ENCODE peak calls at places on chromosome 5, in eight cellular contexts. X, B, E, A, V, L, T and R are unnamed samples.

GRCh38 chr5:52989781-52990530 is 804 bp downstream of the ITGA2 start:
- DNase-seq in L (no peak), E (peak), X (no peak), V (peak), T (no peak), B (no peak), A (peak), R (no peak)

GRCh38 chr5:32129074-32129598 is 45.0 kb downstream of the GOLPH3 start:
- DNase-seq in A (no peak), X (no peak), V (no peak), B (no peak), L (no peak), T (no peak), E (no peak), R (no peak)

GRCh38 chr5:94505327-94506080 is 112.9 kb downstream of the KIAA0825 start:
- DNase-seq in B (no peak), X (no peak), A (no peak), T (no peak), L (no peak), V (peak), E (no peak), R (no peak)

GRCh38 chr5:111902436-111902835 is 145.4 kb upstream of the NREP start:
- DNase-seq in E (no peak), A (no peak), L (no peak), X (no peak), V (no peak), B (no peak), T (no peak), R (no peak)

GRCh38 chr5:181261320-181262085 is 560 bp upstream of the TRIM52 start:
- DNase-seq in L (peak), A (no peak), T (peak), B (no peak), V (peak), E (no peak), X (no peak), R (peak)

GRCh38 chr5:57582578-57583070 is 100.0 kb upstream of the ACTBL2 start:
- DNase-seq in T (no peak), A (no peak), B (no peak), L (no peak), V (no peak), E (no peak), X (no peak), R (no peak)

GRCh38 chr5:131384181-131384580 is 120.3 kb downstream of the CDC42SE2 start:
- DNase-seq in V (no peak), X (peak), T (no peak), B (no peak), E (no peak), L (no peak), A (no peak), R (no peak)

GRCh38 chr5:81878333-81878732 is 93.5 kb upstream of the ATG10 start:
- DNase-seq in X (no peak), E (no peak), T (no peak), V (no peak), B (no peak), L (no peak), A (no peak), R (no peak)

GRCh38 chr5:158435161-158435616 is 576.2 kb upstream of the CLINT1 start:
- DNase-seq in A (no peak), L (no peak), E (no peak), X (no peak), T (no peak), B (no peak), V (no peak), R (no peak)

GRCh38 chr5:142059304-142059940 is 46.6 kb upstream of the GNPDA1 start:
- DNase-seq in X (peak), T (no peak), B (no peak), V (peak), A (no peak), E (no peak), L (no peak), R (no peak)

GRCh38 chr5:98173334-98173733 is 600.1 kb upstream of the RGMB start:
- DNase-seq in T (no peak), V (peak), B (no peak), A (no peak), X (no peak), L (no peak), E (no peak), R (no peak)

GRCh38 chr5:74336286-74336685 is 304.2 kb downstream of the ENC1 start:
- DNase-seq in X (no peak), A (no peak), V (no peak), E (no peak), T (no peak), B (no peak), L (no peak), R (no peak)

GRCh38 chr5:120848883-120849282 is 384.8 kb downstream of the PRR16 start:
- DNase-seq in V (peak), B (no peak), X (no peak), A (peak), T (no peak), E (no peak), L (no peak), R (no peak)

GRCh38 chr5:94872526-94872925 is 254.1 kb downstream of the SLF1 start:
- DNase-seq in T (no peak), L (no peak), B (no peak), E (no peak), A (no peak), V (no peak), X (no peak), R (no peak)

GRCh38 chr5:943874-944620 is 51.4 kb downstream of the TRIP13 start:
- DNase-seq in A (no peak), B (no peak), T (no peak), E (no peak), L (no peak), X (no peak), V (no peak), R (no peak)

GRCh38 chr5:541148-541887 is 17.1 kb upstream of the SLC9A3 start:
- DNase-seq in E (no peak), A (no peak), B (no peak), T (no peak), L (no peak), V (no peak), X (no peak), R (no peak)

GRCh38 chr5:157575096-157575872 is at the start of gene ADAM19:
- DNase-seq in E (no peak), A (peak), X (no peak), V (peak), L (no peak), T (no peak), B (no peak), R (no peak)

GRCh38 chr5:141623197-141623596 is 4.4 kb upstream of the DIAPH1 start:
- DNase-seq in E (no peak), L (no peak), B (no peak), T (no peak), V (no peak), A (peak), X (no peak), R (no peak)

GRCh38 chr5:68066277-68066955 is 149.1 kb upstream of the PIK3R1 start:
- DNase-seq in E (no peak), T (no peak), L (no peak), B (no peak), X (no peak), A (no peak), V (no peak), R (no peak)

GRCh38 chr5:168991991-168992390 is 308.9 kb downstream of the SLIT3 start:
- DNase-seq in V (no peak), T (no peak), B (no peak), L (no peak), A (no peak), X (no peak), E (no peak), R (no peak)

GRCh38 chr5:73274870-73275756 is 102.1 kb downstream of the TMEM174 start:
- DNase-seq in B (no peak), L (no peak), X (no peak), E (no peak), V (peak), A (no peak), T (no peak), R (no peak)

GRCh38 chr5:120803282-120803681 is 339.2 kb downstream of the PRR16 start:
- DNase-seq in X (peak), L (no peak), E (no peak), B (no peak), T (no peak), A (no peak), V (peak), R (no peak)

GRCh38 chr5:37637165-37637845 is 202.5 kb downstream of the GDNF start:
- DNase-seq in B (no peak), E (no peak), V (no peak), X (no peak), T (no peak), L (no peak), A (no peak), R (no peak)

GRCh38 chr5:2701592-2701991 is 49.9 kb downstream of the IRX2 start:
- DNase-seq in B (no peak), E (no peak), X (no peak), L (no peak), T (no peak), A (no peak), V (no peak), R (no peak)

GRCh38 chr5:42666821-42667325 is 89.7 kb upstream of the CCDC152 start:
- DNase-seq in T (no peak), B (no peak), A (no peak), E (no peak), X (no peak), L (no peak), V (no peak), R (no peak)

GRCh38 chr5:25516136-25516535 is 871.4 kb upstream of the CDH10 start:
- DNase-seq in L (no peak), T (no peak), A (no peak), V (no peak), X (no peak), E (no peak), B (no peak), R (no peak)

GRCh38 chr5:145854651-145855258 is 18.1 kb downstream of the GRXCR2 start:
- DNase-seq in T (no peak), A (peak), L (no peak), B (no peak), V (peak), X (peak), E (no peak), R (no peak)

GRCh38 chr5:140322751-140323731 is 20.1 kb upstream of the PFDN1 start:
- DNase-seq in V (peak), L (no peak), X (no peak), A (peak), B (no peak), T (no peak), E (no peak), R (no peak)

GRCh38 chr5:66829826-66830225 is 233.6 kb downstream of the MAST4 start:
- DNase-seq in B (no peak), A (no peak), T (no peak), L (no peak), E (no peak), X (peak), V (no peak), R (no peak)

GRCh38 chr5:143771229-143772001 is 40.5 kb upstream of the HMHB1 start:
- DNase-seq in X (no peak), V (peak), T (no peak), E (no peak), A (no peak), L (no peak), B (no peak), R (no peak)